ENCODE peak calls at places on chromosomes 12 and 14, in eight cellular contexts. V, E, Q, D, F, A, Y and X are unnamed samples.
A peak's percentile ranks its signal among the peaks of the same experiment; 100 is the strongest.

GRCh38 chr14:54815531-54815930 is 87.1 kb downstream of the GCH1 start:
- DNase-seq in V (no peak), E (no peak), Q (no peak), D (no peak), F (no peak), A (no peak), Y (no peak), X (no peak)

GRCh38 chr14:47917344-47917954 is 242.0 kb upstream of the MDGA2 start:
- DNase-seq in V (peak; percentile 46), E (no peak), Q (peak; percentile 61), D (peak; percentile 50), F (no peak), A (peak; percentile 56), Y (no peak), X (no peak)

GRCh38 chr14:106845286-106846087 is 1319.1 kb downstream of the TMEM121 start:
- DNase-seq in V (no peak), E (no peak), Q (no peak), D (peak; percentile 73), F (no peak), A (no peak), Y (peak; percentile 53), X (peak; percentile 72)

GRCh38 chr14:75278422-75279152 is at the start of gene FOS:
- DNase-seq in V (peak; percentile 94), E (peak; percentile 95), Q (peak; percentile 96), D (peak; percentile 92), F (peak; percentile 95), A (peak; percentile 91), Y (peak; percentile 96), X (peak; percentile 96)

GRCh38 chr14:91911474-91912032 is 35.9 kb downstream of the FBLN5 start:
- DNase-seq in V (peak; percentile 58), E (no peak), Q (peak; percentile 56), D (peak; percentile 43), F (no peak), A (no peak), Y (peak; percentile 66), X (peak; percentile 50)

GRCh38 chr14:51860164-51860835 is at the start of gene GNG2:
- DNase-seq in V (peak; percentile 75), E (peak; percentile 81), Q (peak; percentile 85), D (peak; percentile 54), F (peak; percentile 86), A (peak; percentile 62), Y (peak; percentile 90), X (peak; percentile 83)

GRCh38 chr12:58139894-58140293 is 198.5 kb downstream of the ATP23 start:
- DNase-seq in V (no peak), E (no peak), Q (no peak), D (no peak), F (no peak), A (no peak), Y (no peak), X (no peak)

GRCh38 chr14:54225457-54225856 is 171.3 kb upstream of the CDKN3 start:
- DNase-seq in V (peak; percentile 24), E (no peak), Q (no peak), D (no peak), F (no peak), A (no peak), Y (no peak), X (no peak)

GRCh38 chr12:29299613-29300012 is 81.4 kb downstream of the ERGIC2 start:
- DNase-seq in V (no peak), E (no peak), Q (no peak), D (no peak), F (no peak), A (no peak), Y (no peak), X (no peak)

GRCh38 chr14:65478596-65478995 is 66.1 kb downstream of the FUT8 start:
- DNase-seq in V (no peak), E (no peak), Q (peak; percentile 14), D (peak; percentile 15), F (no peak), A (no peak), Y (no peak), X (no peak)

GRCh38 chr14:101535232-101535631 is 26.1 kb upstream of the DIO3 start:
- DNase-seq in V (no peak), E (no peak), Q (peak; percentile 52), D (no peak), F (no peak), A (no peak), Y (no peak), X (no peak)

GRCh38 chr12:117441751-117442150 is 80.3 kb upstream of the NOS1 start:
- DNase-seq in V (no peak), E (peak; percentile 59), Q (no peak), D (no peak), F (peak; percentile 98), A (no peak), Y (no peak), X (no peak)

GRCh38 chr12:88188180-88188579 is 46.1 kb downstream of the TMTC3 start:
- DNase-seq in V (no peak), E (no peak), Q (no peak), D (peak; percentile 5), F (no peak), A (no peak), Y (no peak), X (no peak)

GRCh38 chr12:90015228-90015627 is 306.6 kb upstream of the ATP2B1 start:
- DNase-seq in V (no peak), E (no peak), Q (no peak), D (no peak), F (no peak), A (no peak), Y (no peak), X (no peak)

GRCh38 chr14:56760164-56760914 is 49.9 kb downstream of the OTX2 start:
- DNase-seq in V (no peak), E (no peak), Q (no peak), D (no peak), F (no peak), A (no peak), Y (no peak), X (no peak)

GRCh38 chr14:94571395-94571794 is 9.8 kb upstream of the SERPINA5 start:
- DNase-seq in V (no peak), E (no peak), Q (no peak), D (no peak), F (no peak), A (no peak), Y (no peak), X (no peak)

GRCh38 chr12:122495258-122495657 is 5.5 kb downstream of the ZCCHC8 start:
- DNase-seq in V (no peak), E (no peak), Q (no peak), D (no peak), F (no peak), A (no peak), Y (no peak), X (no peak)

GRCh38 chr12:130948136-130948535 is 5.6 kb upstream of the ADGRD1 start:
- DNase-seq in V (no peak), E (no peak), Q (no peak), D (no peak), F (no peak), A (no peak), Y (no peak), X (no peak)

GRCh38 chr12:88552672-88553079 is 27.6 kb downstream of the KITLG start:
- DNase-seq in V (no peak), E (no peak), Q (no peak), D (no peak), F (no peak), A (no peak), Y (no peak), X (no peak)

GRCh38 chr14:37807722-37808121 is 212.3 kb downstream of the TTC6 start:
- DNase-seq in V (no peak), E (no peak), Q (no peak), D (no peak), F (no peak), A (no peak), Y (no peak), X (no peak)

GRCh38 chr12:128792398-128792797 is 31.4 kb downstream of the SLC15A4 start:
- DNase-seq in V (no peak), E (no peak), Q (no peak), D (no peak), F (no peak), A (no peak), Y (no peak), X (no peak)

GRCh38 chr12:128449146-128449894 is 182.3 kb downstream of the TMEM132C start:
- DNase-seq in V (no peak), E (no peak), Q (no peak), D (no peak), F (no peak), A (no peak), Y (no peak), X (no peak)

DNA sequence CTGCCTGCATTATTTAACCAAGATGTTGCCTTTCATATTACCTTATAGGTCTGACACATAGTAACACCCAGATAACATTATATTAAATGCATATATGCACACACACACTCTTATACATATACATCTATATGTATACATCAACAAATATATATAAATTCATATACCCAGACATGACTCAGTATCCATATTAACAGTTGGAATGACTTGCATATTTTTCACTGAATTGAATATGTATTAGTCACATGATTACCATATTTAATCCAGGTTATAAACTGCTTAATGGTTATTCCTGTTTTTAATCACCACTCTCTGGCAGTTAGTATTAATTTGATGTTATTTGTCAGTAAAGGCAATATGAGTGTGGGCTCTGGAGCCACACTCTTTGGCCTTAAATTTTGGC is 85.2 kb downstream of the PAX9 start:
- DNase-seq in V (no peak), E (no peak), Q (no peak), D (no peak), F (no peak), A (no peak), Y (no peak), X (no peak)
- H3K4me1 ChIP-seq in V (no peaks in the 10 kb centered on the region), E (no peaks in the 10 kb centered on the region), Q (no peaks in the 10 kb centered on the region), D (peaks cover 11% of the 10 kb centered on the region), F (no peaks in the 10 kb centered on the region), A (no peaks in the 10 kb centered on the region), Y (no peaks in the 10 kb centered on the region), X (no peaks in the 10 kb centered on the region)

GRCh38 chr12:94426049-94426448 is 33.6 kb downstream of the CEP83 start:
- DNase-seq in V (no peak), E (no peak), Q (no peak), D (no peak), F (no peak), A (no peak), Y (no peak), X (no peak)
- H3K9me3 ChIP-seq in V (peaks cover 2% of the 10 kb centered on the region), E (peaks cover 34% of the 10 kb centered on the region), Q (peaks cover 9% of the 10 kb centered on the region), D (peaks cover 21% of the 10 kb centered on the region), F (peaks cover 32% of the 10 kb centered on the region), A (peaks cover 10% of the 10 kb centered on the region), Y (peaks cover 18% of the 10 kb centered on the region), X (no peaks in the 10 kb centered on the region)

DNA sequence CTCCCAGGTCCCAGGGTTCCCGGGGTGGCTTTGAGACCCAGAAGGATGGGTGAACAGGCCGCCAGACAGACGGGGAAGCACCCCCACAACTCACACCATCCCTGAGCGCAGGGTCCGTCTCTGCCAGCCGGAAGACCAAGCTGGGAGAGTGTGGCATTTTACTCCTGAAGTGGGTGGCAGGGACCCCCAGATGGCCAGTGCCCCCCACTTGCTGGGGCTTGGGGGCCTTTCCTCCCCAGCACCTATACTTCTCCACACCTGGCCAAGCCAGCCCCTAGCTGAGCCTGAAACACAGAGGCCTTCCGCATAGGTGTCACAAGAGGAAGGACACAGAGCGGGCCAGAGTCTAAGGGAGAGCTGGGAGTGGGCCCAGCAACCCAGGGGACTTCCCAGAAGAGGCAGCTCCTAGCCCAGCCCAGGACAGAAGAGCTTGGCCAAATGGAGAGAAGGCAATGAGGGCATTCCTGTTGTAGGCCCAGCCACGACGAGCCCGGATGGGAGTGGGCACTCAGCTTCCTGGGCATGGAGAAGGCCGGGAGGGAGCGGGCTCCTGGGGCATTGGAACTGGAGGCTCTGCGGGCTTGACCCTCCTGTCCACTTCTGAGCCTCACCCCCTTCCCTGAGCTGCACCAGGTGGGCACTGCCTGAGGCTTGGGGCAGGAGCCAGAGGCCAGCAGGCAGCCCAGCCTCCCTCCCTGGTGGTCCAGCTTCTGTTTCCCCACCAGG is 3.3 kb downstream of the AHNAK2 start:
- DNase-seq in V (no peak), E (peak; percentile 7), Q (no peak), D (no peak), F (no peak), A (no peak), Y (no peak), X (no peak)
- H3K4me1 ChIP-seq in V (peaks cover 4% of the 10 kb centered on the region), E (peaks cover 52% of the 10 kb centered on the region), Q (peaks cover 49% of the 10 kb centered on the region), D (peaks cover 13% of the 10 kb centered on the region), F (peaks cover 35% of the 10 kb centered on the region), A (peaks cover 11% of the 10 kb centered on the region), Y (peaks cover 7% of the 10 kb centered on the region), X (peaks cover 25% of the 10 kb centered on the region)

GRCh38 chr14:43143106-43143505 is 1364.0 kb downstream of the FSCB start:
- DNase-seq in V (no peak), E (no peak), Q (no peak), D (no peak), F (no peak), A (no peak), Y (no peak), X (no peak)
- H3K9me3 ChIP-seq in V (no peaks in the 10 kb centered on the region), E (no peaks in the 10 kb centered on the region), Q (no peaks in the 10 kb centered on the region), D (no peaks in the 10 kb centered on the region), F (no peaks in the 10 kb centered on the region), A (no peaks in the 10 kb centered on the region), Y (no peaks in the 10 kb centered on the region), X (no peaks in the 10 kb centered on the region)